ENCODE peak calls at places on chromosome 15, in five cellular contexts. B is stimulated activated naive CD8-positive, alpha-beta T cell treated with anti-CD3 and anti-CD28 coated beads, Interleukin-15, Interleukin-2, amounts not matched to agents 100 U/mL and 50 U/mL, for 24 hours; Q is activated naive CD4-positive, alpha-beta T cell; T is NCI-H2029 treated with DMSO at 0.1 percent for 48 hours; E is T-helper 9 cell. S is an unnamed sample.

GRCh38 chr15:87287156-87287555 is 969.4 kb downstream of the NTRK3 start:
- DNase-seq in T (no peak), B (no peak), Q (no peak), E (no peak), S (no peak)

GRCh38 chr15:42363942-42364341 is 4.6 kb downstream of the CAPN3 start:
- DNase-seq in T (no peak), B (no peak), E (no peak), Q (no peak), S (no peak)

GRCh38 chr15:33104276-33104675 is 90.2 kb downstream of the FMN1 start:
- DNase-seq in T (no peak), B (no peak), Q (no peak), E (no peak), S (no peak)

GRCh38 chr15:40941528-40942336 is 11.5 kb upstream of the CHAC1 start:
- DNase-seq in T (no peak), B (peak), Q (peak), E (peak), S (peak)

GRCh38 chr15:75037685-75038084 is 14.3 kb downstream of the PPCDC start:
- DNase-seq in Q (no peak), T (no peak), E (no peak), B (peak), S (no peak)

GRCh38 chr15:59437777-59438574 is at the start of gene FAM81A:
- DNase-seq in E (no peak), Q (peak), B (peak), T (no peak), S (no peak)

GRCh38 chr15:45429974-45430792 is 51.8 kb upstream of the GATM start:
- DNase-seq in B (peak), E (peak), Q (peak), T (no peak), S (peak)

GRCh38 chr15:61621146-61621545 is 392.0 kb upstream of the RORA start:
- DNase-seq in Q (no peak), B (peak), T (no peak), E (no peak), S (no peak)

GRCh38 chr15:93348711-93349110 is 259.7 kb upstream of the RGMA start:
- DNase-seq in E (no peak), B (no peak), Q (no peak), T (no peak), S (no peak)

GRCh38 chr15:48076454-48076853 is 44.3 kb upstream of the SLC24A5 start:
- DNase-seq in T (no peak), Q (no peak), E (no peak), B (no peak), S (no peak)

GRCh38 chr15:22952826-22953579 is 27.2 kb downstream of the CYFIP1 start:
- DNase-seq in Q (no peak), E (no peak), T (no peak), B (no peak), S (no peak)